ENCODE peak calls at places on chromosomes 11 and 22, in four cellular contexts. A is D721Med, W is pancreas, F is esophagus muscularis mucosa. N is an unnamed sample.
A peak's percentile ranks its signal among the peaks of the same experiment; 100 is the strongest.

GRCh38 chr22:19287889-19288288 is 3.6 kb downstream of the CLTCL1 start:
- DNase-seq in W (no peak), A (no peak), F (peak; percentile 55), N (no peak)

GRCh38 chr11:115217726-115218311 is 286.4 kb downstream of the CADM1 start:
- DNase-seq in W (no peak), F (no peak), A (no peak), N (no peak)

GRCh38 chr11:14422814-14423182 is 63.8 kb upstream of the RRAS2 start:
- DNase-seq in A (no peak), F (no peak), W (no peak), N (no peak)

GRCh38 chr11:69860796-69861445 is 41.7 kb upstream of the FGF3 start:
- DNase-seq in F (no peak), W (no peak), A (no peak), N (no peak)

GRCh38 chr11:115420524-115420923 is 83.7 kb downstream of the CADM1 start:
- DNase-seq in F (no peak), A (no peak), W (no peak), N (no peak)

GRCh38 chr22:46801331-46801811 is 38.9 kb downstream of the TBC1D22A start:
- DNase-seq in W (no peak), A (no peak), F (no peak), N (no peak)

GRCh38 chr11:608751-609354 is 6.9 kb downstream of the IRF7 start:
- DNase-seq in W (peak; percentile 26), F (no peak), A (no peak), N (no peak)

GRCh38 chr22:27456696-27457503 is 344.7 kb downstream of the MN1 start:
- DNase-seq in A (no peak), W (no peak), F (no peak), N (no peak)

GRCh38 chr22:50018608-50019291 is 6.2 kb upstream of the IL17REL start:
- DNase-seq in F (no peak), A (no peak), W (no peak), N (no peak)

GRCh38 chr22:21030032-21030431 is 2.3 kb downstream of the SLC7A4 start:
- DNase-seq in W (no peak), A (no peak), F (no peak), N (no peak)

GRCh38 chr22:44543781-44544181 is 45.7 kb upstream of the RTL6 start:
- DNase-seq in W (no peak), A (no peak), F (no peak), N (no peak)

GRCh38 chr11:6734616-6735015 is 37.2 kb downstream of the OR2AG2 start:
- DNase-seq in A (no peak), W (no peak), F (no peak), N (no peak)

GRCh38 chr11:57649826-57650738 is at the start of gene YPEL4:
- DNase-seq in W (peak; percentile 32), A (no peak), F (peak; percentile 99), N (no peak)

GRCh38 chr11:16843307-16843706 is 104.9 kb downstream of the C11orf58 start:
- DNase-seq in F (no peak), W (no peak), A (no peak), N (no peak)

GRCh38 chr11:120645639-120646038 is 134.1 kb downstream of the GRIK4 start:
- DNase-seq in F (no peak), A (no peak), W (no peak), N (no peak)

GRCh38 chr11:69244286-69244685 is 49.7 kb upstream of the MYEOV start:
- DNase-seq in F (no peak), A (no peak), W (no peak), N (no peak)

GRCh38 chr11:86575208-86575855 is 97.1 kb downstream of the ME3 start:
- DNase-seq in W (no peak), F (no peak), A (no peak), N (no peak)

GRCh38 chr22:37300551-37301017 is 18.3 kb downstream of the CYTH4 start:
- DNase-seq in F (no peak), W (no peak), A (no peak), N (no peak)

GRCh38 chr11:64186205-64187165 is 514 bp downstream of the STIP1 start:
- DNase-seq in W (peak; percentile 53), F (no peak), A (no peak), N (no peak)

GRCh38 chr22:41563051-41563711 is 2.4 kb downstream of the CSDC2 start:
- DNase-seq in W (no peak), A (no peak), F (no peak), N (no peak)

GRCh38 chr22:36208162-36208765 is 6.7 kb upstream of the APOL4 start:
- DNase-seq in W (no peak), A (no peak), F (no peak), N (no peak)

GRCh38 chr11:74818283-74818946 is 69.8 kb downstream of the RNF169 start:
- DNase-seq in F (no peak), A (no peak), W (no peak), N (no peak)

GRCh38 chr22:31800065-31800464 is 46.2 kb downstream of the DEPDC5 start:
- DNase-seq in F (no peak), W (no peak), A (no peak), N (no peak)

GRCh38 chr11:130726234-130726559 is 190.1 kb downstream of the SNX19 start:
- DNase-seq in W (no peak), F (no peak), A (no peak), N (no peak)

GRCh38 chr11:1878134-1879031 is 13.3 kb downstream of the PRR33 start:
- DNase-seq in W (peak; percentile 30), A (no peak), F (no peak), N (peak; percentile 15)

GRCh38 chr22:28951969-28952521 is 68.7 kb downstream of the ZNRF3 start:
- DNase-seq in A (no peak), W (no peak), F (no peak), N (no peak)

GRCh38 chr11:116278076-116278475 is 494.7 kb downstream of the BUD13 start:
- DNase-seq in A (no peak), W (no peak), F (no peak), N (no peak)

GRCh38 chr22:39316440-39317083 is 2.9 kb downstream of the RPL3 start:
- DNase-seq in W (peak; percentile 84), A (no peak), F (no peak), N (peak; percentile 56)

GRCh38 chr11:77819921-77820564 is 479 bp downstream of the RSF1 start:
- DNase-seq in W (no peak), A (no peak), F (no peak), N (no peak)

GRCh38 chr11:68960299-68961071 is 20.3 kb downstream of the MRGPRD start:
- DNase-seq in W (no peak), A (no peak), F (no peak), N (no peak)

GRCh38 chr11:77283101-77283500 is 18.4 kb downstream of the GDPD4 start:
- DNase-seq in A (no peak), F (no peak), W (no peak), N (no peak)

GRCh38 chr22:27642104-27642800 is 159.3 kb downstream of the MN1 start:
- DNase-seq in F (no peak), A (no peak), W (no peak), N (no peak)

GRCh38 chr11:22930816-22931594 is 70.7 kb upstream of the CCDC179 start:
- DNase-seq in W (no peak), F (no peak), A (no peak), N (no peak)

GRCh38 chr11:91955206-91955605 is 269.4 kb upstream of the FAT3 start:
- DNase-seq in W (no peak), F (no peak), A (no peak), N (no peak)

GRCh38 chr11:43376594-43376993 is 17.9 kb downstream of the TTC17 start:
- DNase-seq in F (no peak), W (no peak), A (no peak), N (no peak)

GRCh38 chr22:36395922-36396321 is 8.2 kb upstream of the MYH9 start:
- DNase-seq in W (no peak), F (no peak), A (no peak), N (no peak)

GRCh38 chr11:89136606-89137005 is 41.1 kb upstream of the TYR start:
- DNase-seq in A (no peak), F (no peak), W (no peak), N (no peak)

DNA sequence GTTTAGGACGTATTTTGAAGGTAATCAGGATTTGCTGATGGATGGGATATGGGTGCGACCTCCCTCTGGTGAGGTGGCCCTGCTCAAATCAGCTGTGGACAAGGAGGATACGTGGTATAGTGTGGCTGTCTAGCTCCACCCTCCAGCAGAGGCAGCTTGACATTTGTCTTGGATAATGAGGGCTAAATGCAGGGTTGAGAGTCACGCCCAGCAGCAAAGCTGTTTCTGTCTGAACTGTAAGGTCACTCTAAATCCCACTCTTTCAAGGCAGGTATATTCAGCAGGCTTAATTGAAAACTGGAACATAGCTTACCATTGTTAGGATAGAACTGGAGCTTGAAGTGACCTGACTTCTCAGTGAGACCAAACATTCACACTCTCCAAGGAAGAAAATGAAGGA is 98.7 kb downstream of the SWAP70 start:
- DNase-seq in W (no peak), A (no peak), F (no peak), N (no peak)
- TF ChIP-seq CTCF in W (no peak), A (no peak), F (no peak), N (no peak)

GRCh38 chr11:10694481-10695239 is 1.1 kb upstream of the IRAG1 start:
- DNase-seq in F (no peak), W (no peak), A (no peak), N (no peak)
- TF ChIP-seq CTCF in F (no peak), W (no peak), A (no peak), N (no peak)

GRCh38 chr22:23386245-23386631 is 193.9 kb downstream of the IGLL1 start:
- DNase-seq in W (peak; percentile 27), A (no peak), F (no peak), N (no peak)
- TF ChIP-seq CTCF in W (no peak), A (no peak), F (peak; percentile 11), N (no peak)

GRCh38 chr11:73335204-73335923 is 27.3 kb downstream of the ARHGEF17 start:
- DNase-seq in W (peak; percentile 85), A (peak; percentile 85), F (no peak), N (peak; percentile 78)
- TF ChIP-seq CTCF in W (peak; percentile 92), A (peak; percentile 92), F (peak; percentile 100), N (peak; percentile 85)

N was measured in activated B cell treated with CpG ODN at 0.5 μM for 24 hours.